ENCODE peak calls at places on chromosome 1, in seven cellular contexts. Y is SHP77; Z is NCI-H2081 treated with DMSO at 0.1 percent for 48 hours; C is GM04503; I is stimulated activated CD4-positive, alpha-beta T cell treated with anti-CD3 and anti-CD28 coated beads, Interleukin-2, amount 100 ng/mL, for 48 hours; N is PC-3; D is epithelial cell of prostate. K is an unnamed sample.

GRCh38 chr1:40182956-40183710 is 21.9 kb downstream of the RLF start:
- DNase-seq in Z (no peak), C (no peak), D (no peak), N (peak; percentile 59), I (no peak), Y (no peak), K (no peak)

GRCh38 chr1:40710581-40711315 is 19.2 kb downstream of the NFYC start:
- DNase-seq in Y (no peak), C (no peak), I (no peak), N (no peak), Z (no peak), D (no peak), K (no peak)

GRCh38 chr1:25711555-25712298 is 88.3 kb upstream of the SELENON start:
- DNase-seq in N (peak; percentile 74), Y (no peak), I (peak; percentile 25), D (no peak), Z (no peak), C (no peak), K (peak; percentile 67)

GRCh38 chr1:155934933-155935590 is 849 bp upstream of the KHDC4 start:
- DNase-seq in Y (peak; percentile 44), D (no peak), Z (no peak), I (no peak), N (no peak), C (no peak), K (no peak)

GRCh38 chr1:28517649-28517999 is 11.8 kb downstream of the RCC1 start:
- DNase-seq in N (no peak), Y (no peak), C (no peak), Z (no peak), D (no peak), I (peak; percentile 7), K (no peak)

GRCh38 chr1:87795615-87796337 is 467.1 kb downstream of the LMO4 start:
- DNase-seq in N (peak; percentile 12), C (no peak), I (no peak), Y (no peak), D (no peak), Z (no peak), K (no peak)

GRCh38 chr1:215376544-215377264 is 190.4 kb upstream of the KCTD3 start:
- DNase-seq in D (no peak), Z (no peak), I (no peak), N (no peak), Y (no peak), C (peak; percentile 58), K (no peak)

GRCh38 chr1:51973587-51974474 is 16.7 kb downstream of the RAB3B start:
- DNase-seq in Z (peak; percentile 93), D (no peak), N (peak; percentile 49), C (no peak), I (no peak), Y (no peak), K (no peak)

GRCh38 chr1:204011426-204011825 is 61.5 kb upstream of the SOX13 start:
- DNase-seq in Y (no peak), Z (no peak), D (no peak), N (no peak), C (no peak), I (no peak), K (no peak)

GRCh38 chr1:7550981-7551380 is 220.1 kb upstream of the VAMP3 start:
- DNase-seq in D (no peak), I (no peak), N (no peak), C (no peak), Z (no peak), Y (no peak), K (peak; percentile 33)

GRCh38 chr1:169044971-169045370 is 61.5 kb upstream of the ATP1B1 start:
- DNase-seq in N (no peak), Y (no peak), Z (no peak), D (no peak), I (no peak), C (no peak), K (no peak)

GRCh38 chr1:19036049-19036546 is 79.6 kb upstream of the IFFO2 start:
- DNase-seq in I (no peak), N (no peak), Z (no peak), Y (no peak), D (no peak), C (no peak), K (no peak)

GRCh38 chr1:154839691-154840090 is 30.4 kb downstream of the KCNN3 start:
- DNase-seq in Z (no peak), D (no peak), N (no peak), I (no peak), C (no peak), Y (no peak), K (peak; percentile 65)

GRCh38 chr1:174417921-174418320 is 29.8 kb upstream of the GPR52 start:
- DNase-seq in C (no peak), N (no peak), Z (no peak), I (no peak), D (no peak), Y (no peak), K (no peak)

GRCh38 chr1:153881764-153882163 is 41.0 kb downstream of the GATAD2B start:
- DNase-seq in N (no peak), I (no peak), C (no peak), Z (peak; percentile 83), D (no peak), Y (peak; percentile 91), K (no peak)